ENCODE peak calls at places on chromosomes 2 and 18, in six cellular contexts. K is AG08395; O is DMS53; G is activated naive CD4-positive, alpha-beta T cell; V is SW480; Y is NCI-H2081. E is an unnamed sample.

GRCh38 chr2:177331446-177331997 is 61.1 kb upstream of the AGPS start:
- DNase-seq in Y (no peak), V (no peak), K (no peak), G (no peak), O (no peak), E (no peak)

GRCh38 chr2:71932780-71933466 is 214.7 kb downstream of the CYP26B1 start:
- DNase-seq in G (no peak), K (no peak), Y (no peak), V (no peak), O (no peak), E (no peak)

GRCh38 chr2:169452080-169452479 is 27.2 kb upstream of the BBS5 start:
- DNase-seq in Y (peak), V (peak), K (peak), G (no peak), O (peak), E (peak)

GRCh38 chr2:8399731-8400130 is 282.1 kb upstream of the ID2 start:
- DNase-seq in G (no peak), O (no peak), Y (no peak), K (no peak), V (no peak), E (no peak)

GRCh38 chr2:236070236-236070635 is 98.0 kb downstream of the GBX2 start:
- DNase-seq in V (no peak), K (no peak), G (no peak), Y (no peak), O (no peak), E (no peak)

GRCh38 chr2:4674007-4674406 is 970.6 kb downstream of the DCDC2C start:
- DNase-seq in Y (peak), O (peak), K (no peak), G (no peak), V (peak), E (no peak)

GRCh38 chr18:55878224-55878623 is 290.2 kb upstream of the TCF4 start:
- DNase-seq in K (no peak), O (no peak), G (no peak), V (no peak), Y (no peak), E (no peak)

GRCh38 chr2:138689705-138690104 is 90.5 kb downstream of the NXPH2 start:
- DNase-seq in K (no peak), O (no peak), Y (no peak), G (no peak), V (no peak), E (no peak)

GRCh38 chr2:149587950-149588487 is 444 bp upstream of the MMADHC start:
- DNase-seq in K (no peak), O (peak), Y (no peak), G (no peak), V (no peak), E (no peak)

GRCh38 chr18:47323158-47323557 is 71.7 kb upstream of the SKOR2 start:
- DNase-seq in Y (no peak), O (no peak), G (no peak), K (peak), V (peak), E (no peak)

GRCh38 chr18:44325903-44326650 is 354.6 kb upstream of the SETBP1 start:
- DNase-seq in O (peak), K (peak), G (no peak), Y (peak), V (no peak), E (peak)

GRCh38 chr2:239201531-239201876 is 199.3 kb downstream of the HDAC4 start:
- DNase-seq in G (no peak), K (peak), O (no peak), V (no peak), Y (no peak), E (no peak)

GRCh38 chr18:55286257-55286825 is 301.7 kb downstream of the TCF4 start:
- DNase-seq in V (no peak), G (no peak), K (no peak), O (no peak), Y (no peak), E (no peak)

GRCh38 chr2:172552547-172553291 is 3.2 kb upstream of the PDK1 start:
- DNase-seq in K (peak), Y (no peak), O (no peak), V (no peak), G (no peak), E (no peak)

GRCh38 chr2:164771897-164772296 is 69.7 kb downstream of the COBLL1 start:
- DNase-seq in Y (peak), O (peak), V (no peak), K (no peak), G (no peak), E (no peak)

GRCh38 chr18:1104265-1104792 is 199.7 kb downstream of the ADCYAP1 start:
- DNase-seq in K (no peak), G (no peak), O (no peak), V (no peak), Y (peak), E (no peak)

GRCh38 chr2:46508734-46509133 is 29.4 kb downstream of the TMEM247 start:
- DNase-seq in K (no peak), G (no peak), Y (no peak), O (no peak), V (no peak), E (no peak)

GRCh38 chr2:235833971-235834620 is 334.1 kb downstream of the GBX2 start:
- DNase-seq in Y (no peak), G (no peak), V (no peak), O (peak), K (no peak), E (no peak)

GRCh38 chr2:74747411-74748080 is 86.4 kb upstream of the HK2 start:
- DNase-seq in O (no peak), Y (no peak), K (peak), G (no peak), V (no peak), E (no peak)

GRCh38 chr2:202038471-202039277 is 5.0 kb downstream of the FZD7 start:
- DNase-seq in K (peak), O (peak), V (peak), G (no peak), Y (no peak), E (no peak)

GRCh38 chr2:232018191-232018590 is 56.7 kb downstream of the DIS3L2 start:
- DNase-seq in V (no peak), K (no peak), G (no peak), O (no peak), Y (no peak), E (no peak)

GRCh38 chr18:50796495-50796894 is 23.3 kb downstream of the MRO start:
- DNase-seq in V (no peak), Y (no peak), G (no peak), K (no peak), O (no peak), E (no peak)

GRCh38 chr18:37484893-37485834 is 80.4 kb downstream of the CELF4 start:
- DNase-seq in G (no peak), Y (peak), V (peak), O (peak), K (peak), E (no peak)

GRCh38 chr2:221780281-221780688 is 208.2 kb upstream of the EPHA4 start:
- DNase-seq in G (no peak), V (no peak), O (no peak), Y (no peak), K (no peak), E (no peak)

GRCh38 chr2:43169987-43170732 is 56.2 kb downstream of the ZFP36L2 start:
- DNase-seq in O (peak), G (peak), V (peak), Y (no peak), K (no peak), E (no peak)

GRCh38 chr18:52948878-52949444 is 609.0 kb downstream of the DCC start:
- DNase-seq in K (no peak), Y (no peak), O (peak), G (no peak), V (no peak), E (no peak)

GRCh38 chr2:58035352-58035751 is 11.3 kb upstream of the VRK2 start:
- DNase-seq in Y (no peak), V (no peak), G (no peak), O (no peak), K (no peak), E (no peak)

GRCh38 chr2:73023497-73023896 is 48.0 kb downstream of the SFXN5 start:
- DNase-seq in G (no peak), O (no peak), V (no peak), K (no peak), Y (no peak), E (no peak)

GRCh38 chr2:48109491-48110204 is 203.3 kb upstream of the FBXO11 start:
- DNase-seq in G (no peak), O (no peak), K (no peak), Y (no peak), V (no peak), E (no peak)

GRCh38 chr2:201520201-201520600 is 68.7 kb downstream of the STRADB start:
- DNase-seq in Y (no peak), G (no peak), V (no peak), O (no peak), K (no peak), E (no peak)

GRCh38 chr2:218235017-218235416 is 18.0 kb downstream of the ARPC2 start:
- DNase-seq in Y (no peak), V (no peak), O (no peak), G (no peak), K (no peak), E (no peak)

GRCh38 chr18:49920731-49921130 is 107.4 kb upstream of the ACAA2 start:
- DNase-seq in O (no peak), Y (no peak), G (no peak), K (peak), V (no peak), E (no peak)

GRCh38 chr2:196597531-196597930 is 42.0 kb upstream of the CCDC150 start:
- DNase-seq in O (no peak), G (no peak), K (no peak), Y (no peak), V (no peak), E (no peak)

GRCh38 chr2:3307901-3308300 is 69.7 kb downstream of the EIPR1 start:
- DNase-seq in Y (no peak), K (no peak), G (no peak), V (no peak), O (no peak), E (no peak)

E was measured in NCI-H446.